ENCODE peak calls at places on chromosomes 5 and 9, in five cellular contexts. P is sigmoid colon, N is A673, H is MM.1S, B is uterus. W is an unnamed sample.

GRCh38 chr9:13513710-13514444 is 234.4 kb upstream of the MPDZ start:
- DNase-seq in P (no peak), N (no peak), B (no peak), H (no peak), W (no peak)

GRCh38 chr5:81852277-81853004 is 101.5 kb upstream of the SSBP2 start:
- DNase-seq in B (peak), N (peak), P (peak), H (peak), W (peak)

GRCh38 chr5:132250547-132250946 is 6.9 kb upstream of the PDLIM4 start:
- DNase-seq in H (no peak), P (peak), N (no peak), B (no peak), W (no peak)

GRCh38 chr5:151195622-151196021 is 28.3 kb downstream of the CCDC69 start:
- DNase-seq in P (no peak), B (peak), N (no peak), H (no peak), W (no peak)

GRCh38 chr5:9456435-9457042 is 89.3 kb downstream of the SEMA5A start:
- DNase-seq in H (no peak), P (no peak), B (no peak), N (no peak), W (no peak)

GRCh38 chr9:71824242-71824641 is 55.9 kb upstream of the CEMIP2 start:
- DNase-seq in H (no peak), N (no peak), B (no peak), P (no peak), W (no peak)

GRCh38 chr9:26261503-26262330 is 583.5 kb upstream of the TUSC1 start:
- DNase-seq in B (no peak), P (no peak), N (no peak), H (no peak), W (no peak)

GRCh38 chr5:40736103-40736875 is 19.5 kb downstream of the TTC33 start:
- DNase-seq in N (peak), B (no peak), H (peak), P (no peak), W (peak)

GRCh38 chr9:137478613-137479314 is 19.6 kb upstream of the NSMF start:
- DNase-seq in H (no peak), B (no peak), N (no peak), P (peak), W (no peak)

GRCh38 chr5:136025900-136026299 is 2.9 kb upstream of the TGFBI start:
- DNase-seq in H (no peak), B (peak), N (no peak), P (peak), W (no peak)

GRCh38 chr9:91948423-91949292 is 1.4 kb downstream of the ROR2 start:
- DNase-seq in H (peak), B (peak), N (peak), P (peak), W (no peak)

GRCh38 chr9:137762414-137763061 is 115.0 kb upstream of the CACNA1B start:
- DNase-seq in B (no peak), N (no peak), P (no peak), H (no peak), W (peak)

GRCh38 chr5:42518595-42519067 is 95.4 kb downstream of the GHR start:
- DNase-seq in N (no peak), H (no peak), B (no peak), P (peak), W (no peak)

GRCh38 chr5:54186108-54186507 is 124.3 kb downstream of the ARL15 start:
- DNase-seq in H (no peak), N (no peak), B (no peak), P (no peak), W (no peak)

GRCh38 chr9:3863114-3863528 is 337.3 kb upstream of the RFX3 start:
- DNase-seq in P (no peak), B (no peak), N (peak), H (no peak), W (peak)

GRCh38 chr5:88683506-88684135 is 199.4 kb downstream of the MEF2C start:
- DNase-seq in N (peak), H (peak), B (no peak), P (no peak), W (peak)

DNA sequence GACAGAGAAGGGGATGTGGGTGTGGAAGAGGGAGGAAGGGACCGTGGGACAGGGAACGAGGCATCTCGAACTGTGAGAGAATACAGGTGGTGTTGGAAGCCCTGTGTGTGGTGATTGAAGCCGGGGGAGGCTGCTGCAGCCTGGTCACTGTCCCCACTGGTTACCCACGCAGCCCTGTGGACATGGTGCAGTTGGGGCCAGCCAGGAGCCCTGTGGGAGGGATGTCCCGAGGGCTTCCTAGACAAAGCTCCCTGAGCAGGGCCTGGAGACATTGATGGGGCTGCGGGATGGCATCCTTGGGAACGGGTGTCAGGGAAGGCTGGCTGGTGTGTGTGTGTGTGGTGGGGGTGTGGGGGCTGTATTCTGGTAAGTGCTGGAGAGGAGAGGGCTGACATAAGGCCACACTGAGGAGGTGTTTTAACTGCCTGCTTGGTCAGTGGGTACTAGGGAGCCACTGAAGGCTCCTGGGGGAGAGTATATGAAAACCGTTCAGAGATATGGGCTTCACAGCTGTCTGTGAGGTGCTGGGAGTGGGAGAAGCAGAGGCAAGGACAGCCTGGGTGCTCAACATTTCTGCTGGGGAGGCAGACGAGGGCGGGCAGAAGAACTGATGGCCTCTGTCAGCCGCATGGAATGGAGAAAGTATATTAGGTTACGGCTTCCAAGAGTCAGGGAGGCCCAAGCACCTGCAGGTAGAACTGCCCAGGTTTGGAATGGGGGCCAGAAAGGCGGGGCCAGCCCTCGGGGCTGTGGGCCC is 20.0 kb downstream of the WNK2 start:
- DNase-seq in H (no peak), N (no peak), P (no peak), B (no peak), W (no peak)
- H3K4me3 ChIP-seq in H (no peak), N (no peak), P (no peak), B (no peak), W (no peak)

DNA sequence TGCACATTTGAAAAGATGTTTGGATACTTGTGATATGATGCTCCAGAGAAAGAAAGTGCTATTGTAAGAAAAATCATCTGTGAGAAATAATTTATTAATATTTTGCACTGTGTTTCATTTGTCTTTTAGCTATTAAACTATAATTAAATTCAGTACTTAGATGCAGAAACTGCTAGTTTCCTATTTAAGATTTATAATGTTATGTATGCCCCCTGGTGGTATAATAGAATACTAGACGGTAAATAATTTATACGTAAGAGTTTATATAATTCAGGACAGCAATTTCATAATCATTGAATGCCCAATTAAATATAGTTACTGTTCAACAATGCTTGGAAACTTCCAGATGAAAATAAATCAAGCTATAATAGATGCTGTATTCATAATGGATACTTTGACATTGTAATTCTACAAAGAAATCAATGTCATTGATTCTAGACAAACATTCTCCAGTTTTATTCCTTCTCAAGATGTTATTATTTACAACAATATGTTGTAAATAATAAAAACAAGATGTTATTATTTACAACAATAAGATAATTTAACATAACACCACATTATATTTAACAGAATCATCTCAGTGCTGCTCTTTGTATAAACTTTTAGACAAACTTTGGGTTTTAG is 101.0 kb downstream of the TMEM232 start:
- DNase-seq in P (no peak), B (no peak), H (peak), N (peak), W (peak)
- TF ChIP-seq CTCF in P (peak), B (no peak), H (peak), N (peak), W (peak)

DNA sequence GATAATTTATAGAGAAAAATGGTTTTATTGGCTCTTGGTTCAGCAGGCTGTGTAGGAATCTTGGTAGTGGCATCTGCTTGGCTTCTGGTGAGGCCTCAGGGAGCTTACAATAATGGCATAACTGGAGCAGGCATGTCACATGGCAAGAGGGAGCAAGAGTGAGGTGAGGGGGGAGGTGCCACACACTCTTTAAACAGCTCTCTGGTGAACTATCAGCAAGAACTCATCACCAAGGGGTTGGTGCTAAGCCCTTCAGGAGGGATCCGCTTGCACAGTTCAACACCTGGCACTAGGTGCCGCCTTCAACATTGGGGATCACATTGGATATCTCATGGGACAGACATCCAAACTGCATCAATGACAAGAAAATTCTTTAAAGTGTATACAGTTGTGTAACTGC is 10.5 kb downstream of the GPBP1 start:
- DNase-seq in B (no peak), N (no peak), H (peak), P (no peak), W (no peak)
- H3K4me3 ChIP-seq in B (no peak), N (no peak), H (no peak), P (no peak), W (no peak)

DNA sequence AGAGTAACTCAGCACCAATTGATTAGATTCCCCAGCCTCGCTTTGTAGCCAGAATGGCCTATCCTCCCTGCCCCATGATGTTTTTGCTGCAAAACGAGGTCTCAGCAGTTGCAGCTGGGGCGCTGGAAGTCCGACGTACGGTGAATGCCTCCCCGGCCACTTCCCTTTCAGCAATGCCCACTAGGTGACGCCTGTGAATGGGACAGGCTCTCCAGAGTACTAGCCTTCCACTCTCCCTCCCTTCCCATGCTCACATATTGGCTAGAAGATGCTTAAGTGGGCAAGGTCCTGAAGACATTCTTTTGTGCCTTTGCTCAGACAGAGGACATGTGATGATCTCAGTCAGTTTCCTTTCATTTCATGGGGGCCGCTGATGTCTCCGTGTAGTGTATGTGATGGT is 50.8 kb downstream of the DMRT2 start:
- DNase-seq in B (no peak), N (peak), H (peak), P (no peak), W (peak)
- TF ChIP-seq CTCF in B (peak), N (peak), H (peak), P (no peak), W (peak)

GRCh38 chr5:32435416-32435815 is 9.1 kb downstream of the ZFR start:
- DNase-seq in N (no peak), B (no peak), H (no peak), P (no peak), W (no peak)

GRCh38 chr5:32432633-32433032 is 11.9 kb downstream of the ZFR start:
- DNase-seq in P (no peak), H (no peak), N (no peak), B (no peak), W (no peak)

GRCh38 chr5:32439086-32439642 is 5.4 kb downstream of the ZFR start:
- DNase-seq in H (no peak), B (no peak), P (no peak), N (no peak), W (no peak)

GRCh38 chr5:32436553-32437262 is 7.8 kb downstream of the ZFR start:
- DNase-seq in N (no peak), P (no peak), B (no peak), H (no peak), W (no peak)
- H3K4me3 ChIP-seq in N (no peak), P (no peak), B (no peak), H (no peak), W (no peak)

GRCh38 chr9:2013688-2014087 is 1.5 kb upstream of the SMARCA2 start:
- DNase-seq in B (no peak), P (no peak), N (no peak), H (no peak), W (no peak)
- TF ChIP-seq CTCF in B (no peak), P (no peak), N (no peak), H (no peak), W (no peak)